ENCODE peak calls at places on chromosome 14, in seven cellular contexts. R is NCI-H510A treated with DMSO at 0.1 percent for 48 hours, D is HEK293T, F is GM10248, T is T-cell, N is ovary, X is neural progenitor cell. E is an unnamed sample.

GRCh38 chr14:81591266-81591665 is 57.6 kb upstream of the SEL1L start:
- DNase-seq in T (no peak), F (no peak), X (no peak), D (no peak), R (no peak), N (no peak), E (no peak)

GRCh38 chr14:35366048-35366428 is 38.5 kb downstream of the NFKBIA start:
- DNase-seq in N (no peak), R (no peak), F (no peak), X (no peak), D (no peak), T (no peak), E (no peak)

GRCh38 chr14:32300146-32300545 is 29.0 kb upstream of the AKAP6 start:
- DNase-seq in X (peak), D (no peak), R (no peak), N (no peak), T (no peak), F (no peak), E (no peak)

GRCh38 chr14:93657875-93658274 is 130.4 kb downstream of the PRIMA1 start:
- DNase-seq in D (no peak), X (no peak), T (no peak), R (no peak), N (no peak), F (no peak), E (no peak)

GRCh38 chr14:91654836-91655235 is 77.0 kb downstream of the CATSPERB start:
- DNase-seq in D (no peak), F (no peak), R (no peak), X (no peak), T (no peak), N (no peak), E (no peak)

GRCh38 chr14:104442107-104442551 is 137.4 kb upstream of the C14orf180 start:
- DNase-seq in N (no peak), T (no peak), R (no peak), X (no peak), F (no peak), D (no peak), E (no peak)

GRCh38 chr14:61145258-61145902 is 135.8 kb downstream of the TMEM30B start:
- DNase-seq in T (no peak), N (no peak), D (no peak), F (no peak), R (peak), X (no peak), E (no peak)

GRCh38 chr14:86541969-86542368 is 1012.0 kb downstream of the FLRT2 start:
- DNase-seq in R (no peak), X (no peak), F (no peak), N (no peak), D (no peak), T (no peak), E (no peak)

GRCh38 chr14:54597795-54598443 is 31.0 kb downstream of the SAMD4A start:
- DNase-seq in F (no peak), R (no peak), T (no peak), X (no peak), N (no peak), D (no peak), E (no peak)

GRCh38 chr14:20630340-20631022 is 11.0 kb downstream of the OR6S1 start:
- DNase-seq in D (peak), R (peak), T (no peak), F (peak), N (peak), X (peak), E (peak)

GRCh38 chr14:59534361-59534987 is 42.1 kb downstream of the CCDC175 start:
- DNase-seq in R (peak), F (no peak), T (no peak), D (no peak), N (no peak), X (no peak), E (no peak)

GRCh38 chr14:22003471-22003870 is 329.9 kb upstream of the OR4E1 start:
- DNase-seq in D (no peak), T (no peak), X (no peak), R (no peak), F (no peak), N (no peak), E (no peak)

GRCh38 chr14:45177081-45177480 is 41.4 kb downstream of the FANCM start:
- DNase-seq in D (no peak), T (no peak), X (no peak), N (no peak), F (no peak), R (no peak), E (no peak)

GRCh38 chr14:68397371-68397779 is 395.5 kb downstream of the ZFP36L1 start:
- DNase-seq in X (no peak), F (no peak), D (no peak), N (peak), T (no peak), R (peak), E (no peak)

GRCh38 chr14:24837280-24838046 is 203.5 kb upstream of the GZMB start:
- DNase-seq in X (no peak), F (no peak), D (no peak), N (no peak), R (no peak), T (no peak), E (no peak)

E was measured in GM20000.